ENCODE peak calls at places on chromosomes 6 and 20, in six cellular contexts. One of them, this sample, is unnamed.

GRCh38 chr6:5257400-5257799 is 3.4 kb downstream of the LYRM4 start:
- DNase-seq in amygdala: no peak
- DNase-seq in NB4: no peak
- DNase-seq in fibroblast of mammary gland: no peak
- DNase-seq in NCI-H774: no peak
- DNase-seq in HCEC 1CT: no peak
- DNase-seq in this sample: no peak

GRCh38 chr6:34157236-34157830 is 11.4 kb upstream of the GRM4 start:
- DNase-seq in amygdala: no peak
- DNase-seq in NCI-H774: no peak
- DNase-seq in NB4: no peak
- DNase-seq in HCEC 1CT: no peak
- DNase-seq in fibroblast of mammary gland: no peak
- DNase-seq in this sample: no peak

GRCh38 chr20:43853174-43853803 is 61.4 kb upstream of the TOX2 start:
- DNase-seq in NCI-H774: no peak
- DNase-seq in fibroblast of mammary gland: peak
- DNase-seq in NB4: no peak
- DNase-seq in HCEC 1CT: peak
- DNase-seq in amygdala: no peak
- DNase-seq in this sample: no peak

GRCh38 chr6:43887906-43888683 is 118.1 kb downstream of the VEGFA start:
- DNase-seq in NB4: peak
- DNase-seq in amygdala: no peak
- DNase-seq in HCEC 1CT: no peak
- DNase-seq in fibroblast of mammary gland: no peak
- DNase-seq in NCI-H774: no peak
- DNase-seq in this sample: no peak

GRCh38 chr6:11462742-11463414 is 74.7 kb upstream of the TMEM170B start:
- DNase-seq in HCEC 1CT: no peak
- DNase-seq in fibroblast of mammary gland: peak
- DNase-seq in amygdala: no peak
- DNase-seq in NCI-H774: no peak
- DNase-seq in NB4: peak
- DNase-seq in this sample: no peak

GRCh38 chr6:163031931-163032330 is 304.2 kb downstream of the PACRG start:
- DNase-seq in HCEC 1CT: no peak
- DNase-seq in amygdala: no peak
- DNase-seq in NB4: no peak
- DNase-seq in NCI-H774: no peak
- DNase-seq in fibroblast of mammary gland: no peak
- DNase-seq in this sample: no peak

GRCh38 chr6:33770116-33770832 is 18.7 kb downstream of the LEMD2 start:
- DNase-seq in NB4: no peak
- DNase-seq in HCEC 1CT: no peak
- DNase-seq in NCI-H774: no peak
- DNase-seq in fibroblast of mammary gland: no peak
- DNase-seq in amygdala: no peak
- DNase-seq in this sample: no peak

GRCh38 chr6:31158863-31159855 is 770 bp downstream of the TCF19 start:
- DNase-seq in NB4: no peak
- DNase-seq in NCI-H774: no peak
- DNase-seq in amygdala: no peak
- DNase-seq in fibroblast of mammary gland: peak
- DNase-seq in HCEC 1CT: peak
- DNase-seq in this sample: peak

GRCh38 chr6:99330159-99330558 is 19.3 kb downstream of the FAXC start:
- DNase-seq in HCEC 1CT: peak
- DNase-seq in NCI-H774: peak
- DNase-seq in NB4: peak
- DNase-seq in amygdala: peak
- DNase-seq in fibroblast of mammary gland: peak
- DNase-seq in this sample: peak

GRCh38 chr6:42453027-42453648 is 1.4 kb upstream of the TRERF1 start:
- DNase-seq in fibroblast of mammary gland: peak
- DNase-seq in amygdala: peak
- DNase-seq in HCEC 1CT: peak
- DNase-seq in NCI-H774: peak
- DNase-seq in NB4: peak
- DNase-seq in this sample: peak

GRCh38 chr6:88165087-88165876 is 865 bp downstream of the CNR1 start:
- DNase-seq in amygdala: no peak
- DNase-seq in fibroblast of mammary gland: no peak
- DNase-seq in NCI-H774: peak
- DNase-seq in HCEC 1CT: no peak
- DNase-seq in NB4: no peak
- DNase-seq in this sample: no peak

GRCh38 chr20:16393297-16393696 is 180.0 kb downstream of the KIF16B start:
- DNase-seq in NB4: no peak
- DNase-seq in fibroblast of mammary gland: no peak
- DNase-seq in HCEC 1CT: no peak
- DNase-seq in NCI-H774: no peak
- DNase-seq in amygdala: no peak
- DNase-seq in this sample: no peak

GRCh38 chr6:26123675-26124549 is 36.7 kb downstream of the HFE start:
- DNase-seq in HCEC 1CT: peak
- DNase-seq in NCI-H774: peak
- DNase-seq in NB4: peak
- DNase-seq in amygdala: peak
- DNase-seq in fibroblast of mammary gland: peak
- DNase-seq in this sample: peak

GRCh38 chr20:64137598-64138031 is 26.6 kb upstream of the MYT1 start:
- DNase-seq in NB4: no peak
- DNase-seq in HCEC 1CT: no peak
- DNase-seq in amygdala: no peak
- DNase-seq in fibroblast of mammary gland: no peak
- DNase-seq in NCI-H774: no peak
- DNase-seq in this sample: no peak

GRCh38 chr6:43801489-43802181 is 31.6 kb downstream of the VEGFA start:
- DNase-seq in NCI-H774: no peak
- DNase-seq in amygdala: no peak
- DNase-seq in HCEC 1CT: no peak
- DNase-seq in NB4: peak
- DNase-seq in fibroblast of mammary gland: no peak
- DNase-seq in this sample: no peak

GRCh38 chr6:9593566-9593965 is 821.3 kb downstream of the TFAP2A start:
- DNase-seq in NCI-H774: no peak
- DNase-seq in NB4: no peak
- DNase-seq in amygdala: no peak
- DNase-seq in fibroblast of mammary gland: no peak
- DNase-seq in HCEC 1CT: peak
- DNase-seq in this sample: peak

GRCh38 chr20:25360631-25361286 is 29.9 kb downstream of the ABHD12 start:
- DNase-seq in NB4: peak
- DNase-seq in amygdala: no peak
- DNase-seq in fibroblast of mammary gland: peak
- DNase-seq in NCI-H774: no peak
- DNase-seq in HCEC 1CT: peak
- DNase-seq in this sample: peak

GRCh38 chr6:5482619-5483018 is 221.3 kb downstream of the FARS2 start:
- DNase-seq in NB4: no peak
- DNase-seq in NCI-H774: no peak
- DNase-seq in HCEC 1CT: no peak
- DNase-seq in amygdala: no peak
- DNase-seq in fibroblast of mammary gland: no peak
- DNase-seq in this sample: no peak

GRCh38 chr20:25991756-25992130 is 295.1 kb upstream of the ZNF337 start:
- DNase-seq in HCEC 1CT: no peak
- DNase-seq in NB4: no peak
- DNase-seq in fibroblast of mammary gland: no peak
- DNase-seq in amygdala: no peak
- DNase-seq in NCI-H774: no peak
- DNase-seq in this sample: no peak

GRCh38 chr6:128963561-128963960 is 80.6 kb downstream of the LAMA2 start:
- DNase-seq in HCEC 1CT: peak
- DNase-seq in fibroblast of mammary gland: peak
- DNase-seq in NB4: no peak
- DNase-seq in NCI-H774: no peak
- DNase-seq in amygdala: no peak
- DNase-seq in this sample: no peak

GRCh38 chr6:129195666-129196065 is 312.7 kb downstream of the LAMA2 start:
- DNase-seq in NB4: no peak
- DNase-seq in NCI-H774: no peak
- DNase-seq in HCEC 1CT: no peak
- DNase-seq in amygdala: no peak
- DNase-seq in fibroblast of mammary gland: no peak
- DNase-seq in this sample: no peak

GRCh38 chr20:21801193-21801592 is 95.7 kb downstream of the PAX1 start:
- DNase-seq in fibroblast of mammary gland: no peak
- DNase-seq in NCI-H774: no peak
- DNase-seq in HCEC 1CT: no peak
- DNase-seq in amygdala: no peak
- DNase-seq in NB4: no peak
- DNase-seq in this sample: no peak

GRCh38 chr20:38337561-38338140 is 8.6 kb upstream of the LBP start:
- DNase-seq in amygdala: peak
- DNase-seq in NCI-H774: no peak
- DNase-seq in NB4: peak
- DNase-seq in HCEC 1CT: no peak
- DNase-seq in fibroblast of mammary gland: peak
- DNase-seq in this sample: no peak

GRCh38 chr20:54284928-54285704 is 77.2 kb downstream of the PFDN4 start:
- DNase-seq in NCI-H774: no peak
- DNase-seq in NB4: no peak
- DNase-seq in HCEC 1CT: no peak
- DNase-seq in amygdala: no peak
- DNase-seq in fibroblast of mammary gland: peak
- DNase-seq in this sample: no peak

GRCh38 chr6:16712931-16713484 is 48.3 kb downstream of the ATXN1 start:
- DNase-seq in NB4: peak
- DNase-seq in NCI-H774: no peak
- DNase-seq in HCEC 1CT: peak
- DNase-seq in amygdala: peak
- DNase-seq in fibroblast of mammary gland: peak
- DNase-seq in this sample: peak

GRCh38 chr6:89433637-89434499 is 916 bp downstream of the ANKRD6 start:
- DNase-seq in fibroblast of mammary gland: no peak
- DNase-seq in HCEC 1CT: no peak
- DNase-seq in amygdala: peak
- DNase-seq in NB4: peak
- DNase-seq in NCI-H774: peak
- DNase-seq in this sample: peak

GRCh38 chr6:137025786-137026730 is 18.7 kb downstream of the IL20RA start:
- DNase-seq in NB4: peak
- DNase-seq in NCI-H774: no peak
- DNase-seq in HCEC 1CT: no peak
- DNase-seq in fibroblast of mammary gland: no peak
- DNase-seq in amygdala: no peak
- DNase-seq in this sample: no peak

GRCh38 chr20:23889775-23890187 is 10.2 kb upstream of the CST5 start:
- DNase-seq in HCEC 1CT: no peak
- DNase-seq in NB4: peak
- DNase-seq in amygdala: peak
- DNase-seq in fibroblast of mammary gland: peak
- DNase-seq in NCI-H774: peak
- DNase-seq in this sample: peak

GRCh38 chr20:44167736-44168135 is 19.3 kb downstream of the JPH2 start:
- DNase-seq in NCI-H774: no peak
- DNase-seq in amygdala: no peak
- DNase-seq in HCEC 1CT: no peak
- DNase-seq in fibroblast of mammary gland: no peak
- DNase-seq in NB4: no peak
- DNase-seq in this sample: no peak

GRCh38 chr20:48609491-48609978 is 218.3 kb downstream of the PREX1 start:
- DNase-seq in amygdala: no peak
- DNase-seq in NCI-H774: no peak
- DNase-seq in HCEC 1CT: no peak
- DNase-seq in NB4: no peak
- DNase-seq in fibroblast of mammary gland: no peak
- DNase-seq in this sample: no peak